ENCODE peak calls at places on chromosomes 2 and 18, in four cellular contexts. S is stimulated activated CD8-positive, alpha-beta memory T cell treated with anti-CD3 and anti-CD28 coated beads, Interleukin-12 subunit alpha, Interleukin-12 subunit beta, amount 100 ng/mL, for 1 hour; L is stimulated activated effector memory CD8-positive, alpha-beta T cell treated with anti-CD3 and anti-CD28 coated beads, Interleukin-12 subunit alpha, Interleukin-12 subunit beta, amount 100 ng/mL, for 72 hours; V is H7. U is an unnamed sample.

GRCh38 chr2:156305121-156305520 is 27.4 kb downstream of the NR4A2 start:
- DNase-seq in S (no peak), L (no peak), V (no peak), U (no peak)

GRCh38 chr2:132937629-132938028 is 267.6 kb upstream of the LYPD1 start:
- DNase-seq in S (no peak), L (no peak), V (no peak), U (no peak)

GRCh38 chr18:42261731-42262130 is 306.7 kb downstream of the PIK3C3 start:
- DNase-seq in S (no peak), L (no peak), V (no peak), U (no peak)

GRCh38 chr18:46482831-46483230 is 174.2 kb downstream of the LOXHD1 start:
- DNase-seq in S (no peak), L (no peak), V (no peak), U (no peak)

GRCh38 chr2:40032650-40033319 is 253.7 kb upstream of the THUMPD2 start:
- DNase-seq in S (no peak), L (no peak), V (no peak), U (no peak)

GRCh38 chr2:157572725-157573124 is 55.9 kb downstream of the ACVR1C start:
- DNase-seq in S (no peak), L (no peak), V (peak), U (no peak)

GRCh38 chr2:20050104-20050711 is 1.2 kb downstream of the LAPTM4A start:
- DNase-seq in S (no peak), L (no peak), V (no peak), U (no peak)

GRCh38 chr2:98608962-98609604 is 694 bp downstream of the UNC50 start:
- DNase-seq in S (no peak), L (no peak), V (peak), U (no peak)

GRCh38 chr2:185417688-185418087 is 320.9 kb upstream of the FSIP2 start:
- DNase-seq in S (no peak), L (no peak), V (no peak), U (no peak)

GRCh38 chr18:23981369-23981768 is 33.2 kb upstream of the TTC39C start:
- DNase-seq in S (no peak), L (no peak), V (no peak), U (no peak)

GRCh38 chr2:206218792-206219509 is 55.5 kb upstream of the ZDBF2 start:
- DNase-seq in S (no peak), L (no peak), V (no peak), U (no peak)

U was measured in GM12892.